ENCODE peak calls at places on chromosome 2, in six cellular contexts. One of them, this sample, is unnamed.

GRCh38 chr2:29215073-29215472 is 99.9 kb downstream of the CLIP4 start:
- DNase-seq in Calu3: no peak
- DNase-seq in thyroid gland: no peak
- DNase-seq in sigmoid colon: no peak
- DNase-seq in upper lobe of right lung: no peak
- DNase-seq in progenitor cell of endocrine pancreas: no peak
- DNase-seq in this sample: no peak

GRCh38 chr2:96553176-96553956 is 16.8 kb downstream of the ARID5A start:
- DNase-seq in Calu3: no peak
- DNase-seq in thyroid gland: no peak
- DNase-seq in sigmoid colon: no peak
- DNase-seq in upper lobe of right lung: no peak
- DNase-seq in progenitor cell of endocrine pancreas: no peak
- DNase-seq in this sample: no peak

GRCh38 chr2:222298311-222299150 is at the start of gene PAX3:
- DNase-seq in Calu3: no peak
- DNase-seq in thyroid gland: no peak
- DNase-seq in sigmoid colon: no peak
- DNase-seq in upper lobe of right lung: no peak
- DNase-seq in progenitor cell of endocrine pancreas: no peak
- DNase-seq in this sample: no peak

GRCh38 chr2:12334289-12335003 is 382.3 kb upstream of the TRIB2 start:
- DNase-seq in Calu3: no peak
- DNase-seq in thyroid gland: no peak
- DNase-seq in sigmoid colon: no peak
- DNase-seq in upper lobe of right lung: no peak
- DNase-seq in progenitor cell of endocrine pancreas: no peak
- DNase-seq in this sample: no peak

GRCh38 chr2:239036819-239037558 is 189.1 kb downstream of the TWIST2 start:
- DNase-seq in Calu3: no peak
- DNase-seq in thyroid gland: no peak
- DNase-seq in sigmoid colon: peak
- DNase-seq in upper lobe of right lung: peak
- DNase-seq in progenitor cell of endocrine pancreas: no peak
- DNase-seq in this sample: no peak

GRCh38 chr2:183010112-183010511 is 28.1 kb downstream of the NCKAP1 start:
- DNase-seq in Calu3: no peak
- DNase-seq in thyroid gland: no peak
- DNase-seq in sigmoid colon: no peak
- DNase-seq in upper lobe of right lung: no peak
- DNase-seq in progenitor cell of endocrine pancreas: no peak
- DNase-seq in this sample: peak

GRCh38 chr2:146123256-146123655 is 1603.3 kb upstream of the ZEB2 start:
- DNase-seq in Calu3: no peak
- DNase-seq in thyroid gland: no peak
- DNase-seq in sigmoid colon: no peak
- DNase-seq in upper lobe of right lung: no peak
- DNase-seq in progenitor cell of endocrine pancreas: no peak
- DNase-seq in this sample: no peak

GRCh38 chr2:141946016-141946415 is 184.8 kb downstream of the LRP1B start:
- DNase-seq in Calu3: no peak
- DNase-seq in thyroid gland: no peak
- DNase-seq in sigmoid colon: no peak
- DNase-seq in upper lobe of right lung: no peak
- DNase-seq in progenitor cell of endocrine pancreas: no peak
- DNase-seq in this sample: no peak

GRCh38 chr2:191051825-191052778 is 38.1 kb upstream of the STAT1 start:
- DNase-seq in Calu3: peak
- DNase-seq in thyroid gland: no peak
- DNase-seq in sigmoid colon: no peak
- DNase-seq in upper lobe of right lung: no peak
- DNase-seq in progenitor cell of endocrine pancreas: no peak
- DNase-seq in this sample: peak

GRCh38 chr2:230575640-230576324 is 136.9 kb upstream of the CAB39 start:
- DNase-seq in Calu3: peak
- DNase-seq in thyroid gland: no peak
- DNase-seq in sigmoid colon: no peak
- DNase-seq in upper lobe of right lung: no peak
- DNase-seq in progenitor cell of endocrine pancreas: no peak
- DNase-seq in this sample: no peak

GRCh38 chr2:25672500-25673169 is 742 bp downstream of the DTNB start:
- DNase-seq in Calu3: peak
- DNase-seq in thyroid gland: peak
- DNase-seq in sigmoid colon: peak
- DNase-seq in upper lobe of right lung: peak
- DNase-seq in progenitor cell of endocrine pancreas: peak
- DNase-seq in this sample: peak

GRCh38 chr2:45712538-45712937 is 61.1 kb downstream of the PRKCE start:
- DNase-seq in Calu3: peak
- DNase-seq in thyroid gland: no peak
- DNase-seq in sigmoid colon: no peak
- DNase-seq in upper lobe of right lung: no peak
- DNase-seq in progenitor cell of endocrine pancreas: no peak
- DNase-seq in this sample: peak

GRCh38 chr2:237715459-237715947 is 83.1 kb upstream of the RBM44 start:
- DNase-seq in Calu3: peak
- DNase-seq in thyroid gland: no peak
- DNase-seq in sigmoid colon: peak
- DNase-seq in upper lobe of right lung: no peak
- DNase-seq in progenitor cell of endocrine pancreas: no peak
- DNase-seq in this sample: no peak

GRCh38 chr2:100876231-100876860 is 56.4 kb downstream of the NPAS2 start:
- DNase-seq in Calu3: no peak
- DNase-seq in thyroid gland: no peak
- DNase-seq in sigmoid colon: no peak
- DNase-seq in upper lobe of right lung: no peak
- DNase-seq in progenitor cell of endocrine pancreas: no peak
- DNase-seq in this sample: no peak

GRCh38 chr2:62340981-62341624 is 145.2 kb downstream of the B3GNT2 start:
- DNase-seq in Calu3: no peak
- DNase-seq in thyroid gland: peak
- DNase-seq in sigmoid colon: peak
- DNase-seq in upper lobe of right lung: no peak
- DNase-seq in progenitor cell of endocrine pancreas: no peak
- DNase-seq in this sample: peak

GRCh38 chr2:108491848-108492247 is 42.4 kb upstream of the LIMS1 start:
- DNase-seq in Calu3: no peak
- DNase-seq in thyroid gland: no peak
- DNase-seq in sigmoid colon: no peak
- DNase-seq in upper lobe of right lung: no peak
- DNase-seq in progenitor cell of endocrine pancreas: no peak
- DNase-seq in this sample: no peak

GRCh38 chr2:64400103-64400728 is 53.7 kb upstream of the LGALSL start:
- DNase-seq in Calu3: no peak
- DNase-seq in thyroid gland: no peak
- DNase-seq in sigmoid colon: no peak
- DNase-seq in upper lobe of right lung: no peak
- DNase-seq in progenitor cell of endocrine pancreas: no peak
- DNase-seq in this sample: peak

GRCh38 chr2:161625996-161626395 is 1.8 kb downstream of the SLC4A10 start:
- DNase-seq in Calu3: no peak
- DNase-seq in thyroid gland: no peak
- DNase-seq in sigmoid colon: no peak
- DNase-seq in upper lobe of right lung: no peak
- DNase-seq in progenitor cell of endocrine pancreas: no peak
- DNase-seq in this sample: no peak

GRCh38 chr2:152925540-152926448 is 207.4 kb downstream of the ARL6IP6 start:
- DNase-seq in Calu3: peak
- DNase-seq in thyroid gland: peak
- DNase-seq in sigmoid colon: peak
- DNase-seq in upper lobe of right lung: peak
- DNase-seq in progenitor cell of endocrine pancreas: peak
- DNase-seq in this sample: peak

GRCh38 chr2:175836361-175836760 is 165.7 kb downstream of the LNPK start:
- DNase-seq in Calu3: no peak
- DNase-seq in thyroid gland: no peak
- DNase-seq in sigmoid colon: no peak
- DNase-seq in upper lobe of right lung: no peak
- DNase-seq in progenitor cell of endocrine pancreas: no peak
- DNase-seq in this sample: no peak

GRCh38 chr2:53802617-53803115 is 15.8 kb downstream of the ERLEC1 start:
- DNase-seq in Calu3: no peak
- DNase-seq in thyroid gland: no peak
- DNase-seq in sigmoid colon: no peak
- DNase-seq in upper lobe of right lung: no peak
- DNase-seq in progenitor cell of endocrine pancreas: no peak
- DNase-seq in this sample: no peak

GRCh38 chr2:62724886-62725711 is 19.6 kb downstream of the EHBP1 start:
- DNase-seq in Calu3: peak
- DNase-seq in thyroid gland: no peak
- DNase-seq in sigmoid colon: peak
- DNase-seq in upper lobe of right lung: no peak
- DNase-seq in progenitor cell of endocrine pancreas: no peak
- DNase-seq in this sample: peak

GRCh38 chr2:128329607-128330006 is 10.9 kb upstream of the HS6ST1 start:
- DNase-seq in Calu3: no peak
- DNase-seq in thyroid gland: no peak
- DNase-seq in sigmoid colon: no peak
- DNase-seq in upper lobe of right lung: no peak
- DNase-seq in progenitor cell of endocrine pancreas: no peak
- DNase-seq in this sample: no peak

GRCh38 chr2:159084395-159085370 is 116.2 kb downstream of the TANC1 start:
- DNase-seq in Calu3: no peak
- DNase-seq in thyroid gland: no peak
- DNase-seq in sigmoid colon: no peak
- DNase-seq in upper lobe of right lung: no peak
- DNase-seq in progenitor cell of endocrine pancreas: no peak
- DNase-seq in this sample: no peak

GRCh38 chr2:120219766-120220165 is 3.4 kb downstream of the TMEM185B start:
- DNase-seq in Calu3: no peak
- DNase-seq in thyroid gland: no peak
- DNase-seq in sigmoid colon: no peak
- DNase-seq in upper lobe of right lung: no peak
- DNase-seq in progenitor cell of endocrine pancreas: no peak
- DNase-seq in this sample: no peak

DNA sequence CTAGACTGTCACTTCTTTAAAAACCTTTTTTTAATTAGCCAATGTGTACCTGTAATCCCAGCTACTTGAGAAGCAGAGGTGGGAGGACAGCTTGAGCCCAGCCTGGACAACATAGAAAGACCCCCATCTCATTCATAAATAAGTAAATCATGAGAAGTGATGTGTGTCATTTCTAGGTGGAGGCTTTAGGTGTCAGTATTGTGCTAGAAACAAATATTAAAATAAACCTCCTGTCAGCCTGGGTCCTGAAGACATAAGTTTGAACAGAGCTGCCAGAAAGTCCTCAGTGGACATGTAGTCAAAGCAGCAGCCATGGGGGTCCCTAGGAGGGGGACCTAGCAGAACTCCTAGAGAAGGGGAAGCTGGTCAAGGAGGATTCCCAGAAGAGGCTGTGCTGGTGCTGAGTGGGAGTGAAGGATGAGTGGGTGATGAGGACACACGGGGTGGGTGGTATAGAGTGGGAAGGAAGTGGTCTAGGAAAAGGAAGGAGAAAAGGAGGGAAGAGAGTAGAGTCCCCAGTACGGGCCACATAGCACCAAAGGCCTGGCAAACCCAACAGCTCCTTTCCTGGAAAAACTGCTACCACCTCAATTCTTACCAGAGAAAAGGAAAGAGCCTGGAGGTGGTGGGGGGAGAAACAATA is 316.6 kb upstream of the NCKAP5 start:
- DNase-seq in Calu3: no peak
- DNase-seq in thyroid gland: no peak
- DNase-seq in sigmoid colon: no peak
- DNase-seq in upper lobe of right lung: no peak
- DNase-seq in progenitor cell of endocrine pancreas: no peak
- DNase-seq in this sample: peak
- TF ChIP-seq CTCF in Calu3: peak
- TF ChIP-seq CTCF in thyroid gland: peak
- TF ChIP-seq CTCF in sigmoid colon: no peak
- TF ChIP-seq CTCF in upper lobe of right lung: peak
- TF ChIP-seq CTCF in progenitor cell of endocrine pancreas: peak
- TF ChIP-seq CTCF in this sample: peak

DNA sequence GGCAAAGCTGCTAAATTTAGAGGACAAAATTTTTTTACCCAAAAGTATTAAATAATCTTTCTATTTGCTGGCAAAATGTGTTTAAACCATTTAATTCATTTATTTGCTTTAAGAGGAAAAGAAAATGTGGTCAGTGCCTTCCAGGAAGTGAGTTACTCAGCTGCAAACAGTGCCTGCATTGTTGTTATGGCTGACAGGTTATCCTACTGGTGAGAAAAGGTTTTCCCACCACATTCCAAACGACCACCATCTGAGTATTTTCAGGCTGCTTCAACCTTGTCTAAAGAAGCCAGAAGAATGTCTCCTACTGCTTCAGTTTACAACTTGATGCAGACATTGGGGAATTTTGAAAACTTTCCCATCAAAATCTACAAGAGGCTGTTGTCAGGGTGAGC is 461.2 kb upstream of the FANCL start:
- DNase-seq in Calu3: peak
- DNase-seq in thyroid gland: no peak
- DNase-seq in sigmoid colon: no peak
- DNase-seq in upper lobe of right lung: no peak
- DNase-seq in progenitor cell of endocrine pancreas: no peak
- DNase-seq in this sample: no peak
- TF ChIP-seq CTCF in Calu3: no peak
- TF ChIP-seq CTCF in thyroid gland: no peak
- TF ChIP-seq CTCF in sigmoid colon: no peak
- TF ChIP-seq CTCF in upper lobe of right lung: no peak
- TF ChIP-seq CTCF in progenitor cell of endocrine pancreas: peak
- TF ChIP-seq CTCF in this sample: no peak

GRCh38 chr2:10812362-10813084 is at the start of gene PDIA6:
- DNase-seq in Calu3: peak
- DNase-seq in thyroid gland: peak
- DNase-seq in sigmoid colon: peak
- DNase-seq in upper lobe of right lung: peak
- DNase-seq in progenitor cell of endocrine pancreas: peak
- DNase-seq in this sample: peak
- TF ChIP-seq CTCF in Calu3: no peak
- TF ChIP-seq CTCF in thyroid gland: no peak
- TF ChIP-seq CTCF in sigmoid colon: no peak
- TF ChIP-seq CTCF in upper lobe of right lung: no peak
- TF ChIP-seq CTCF in progenitor cell of endocrine pancreas: no peak
- TF ChIP-seq CTCF in this sample: no peak

DNA sequence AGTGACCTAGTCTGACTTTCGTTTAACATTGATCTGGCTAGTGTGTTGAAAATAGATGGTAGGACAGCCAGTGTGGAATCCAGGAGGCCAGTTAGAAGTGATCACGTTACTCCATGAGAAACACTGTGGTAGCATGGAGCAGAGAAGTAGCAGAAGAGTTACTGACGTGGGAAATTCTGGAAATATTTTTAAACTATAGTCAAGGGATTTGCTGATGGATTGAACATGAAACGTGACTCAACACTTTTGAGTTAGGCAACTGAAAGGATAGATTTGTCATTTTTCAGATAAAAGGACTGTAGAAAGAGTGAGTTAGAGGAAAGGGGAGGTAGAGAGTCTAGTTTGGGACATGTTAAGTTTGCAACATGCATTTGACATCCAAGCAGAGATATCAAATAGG is 130.4 kb downstream of the IRS1 start:
- DNase-seq in Calu3: no peak
- DNase-seq in thyroid gland: no peak
- DNase-seq in sigmoid colon: no peak
- DNase-seq in upper lobe of right lung: no peak
- DNase-seq in progenitor cell of endocrine pancreas: no peak
- DNase-seq in this sample: no peak
- TF ChIP-seq CTCF in Calu3: no peak
- TF ChIP-seq CTCF in thyroid gland: no peak
- TF ChIP-seq CTCF in sigmoid colon: no peak
- TF ChIP-seq CTCF in upper lobe of right lung: no peak
- TF ChIP-seq CTCF in progenitor cell of endocrine pancreas: no peak
- TF ChIP-seq CTCF in this sample: no peak